ENCODE peak calls at places on chromosome 21, in five cellular contexts. H is IMR-90, Q is neuronal stem cell, T is H9, U is mesendoderm. S is an unnamed sample.

GRCh38 chr21:46065215-46065992 is 32.5 kb upstream of the COL6A2 start:
- DNase-seq in Q (no peak), H (peak; percentile 76), U (peak; percentile 46), T (peak; percentile 30), S (peak; percentile 90)

GRCh38 chr21:32256873-32257620 is 21.8 kb downstream of the MIS18A start:
- DNase-seq in U (peak; percentile 21), T (no peak), Q (no peak), H (peak; percentile 91), S (peak; percentile 93)

GRCh38 chr21:44375281-44375651 is 21.8 kb downstream of the TRPM2 start:
- DNase-seq in H (no peak), T (no peak), U (no peak), Q (no peak), S (no peak)

GRCh38 chr21:22900511-22900910 is 1902.3 kb downstream of the NCAM2 start:
- DNase-seq in U (no peak), T (no peak), Q (no peak), H (peak; percentile 2), S (no peak)

GRCh38 chr21:45534591-45535331 is 7.5 kb downstream of the SLC19A1 start:
- DNase-seq in Q (no peak), H (no peak), T (no peak), U (no peak), S (no peak)

GRCh38 chr21:33078907-33079582 is 9.1 kb downstream of the OLIG1 start:
- DNase-seq in T (no peak), U (peak; percentile 49), Q (no peak), H (peak; percentile 84), S (peak; percentile 46)

GRCh38 chr21:20272791-20273362 is 725.3 kb upstream of the NCAM2 start:
- DNase-seq in H (no peak), T (peak; percentile 27), U (peak; percentile 77), Q (no peak), S (no peak)

GRCh38 chr21:31898898-31899630 is 26.2 kb downstream of the HUNK start:
- DNase-seq in U (no peak), Q (no peak), H (no peak), T (no peak), S (peak; percentile 26)

GRCh38 chr21:33042812-33043211 is 17.1 kb downstream of the OLIG2 start:
- DNase-seq in Q (no peak), H (peak; percentile 97), T (no peak), U (no peak), S (peak; percentile 80)

GRCh38 chr21:42559326-42559725 is 45.7 kb downstream of the SLC37A1 start:
- DNase-seq in U (no peak), H (no peak), Q (no peak), T (no peak), S (no peak)

GRCh38 chr21:43209575-43210453 is 41.0 kb downstream of the CRYAA start:
- DNase-seq in U (no peak), T (peak; percentile 21), H (peak; percentile 81), Q (no peak), S (peak; percentile 94)

GRCh38 chr21:44880762-44881585 is 7.5 kb upstream of the PTTG1IP start:
- DNase-seq in U (no peak), Q (no peak), H (peak; percentile 71), T (no peak), S (peak; percentile 75)

GRCh38 chr21:21084179-21084578 is 86.0 kb downstream of the NCAM2 start:
- DNase-seq in U (no peak), Q (no peak), H (peak; percentile 38), T (no peak), S (peak; percentile 53)

GRCh38 chr21:45366931-45367401 is 38.0 kb upstream of the COL18A1 start:
- DNase-seq in U (peak; percentile 57), H (peak; percentile 98), T (no peak), Q (no peak), S (peak; percentile 98)

GRCh38 chr21:33541105-33541711 is 709 bp downstream of the GART start:
- DNase-seq in T (no peak), Q (no peak), H (peak; percentile 39), U (peak; percentile 52), S (peak; percentile 63)

GRCh38 chr21:14959343-14959742 is 105.5 kb downstream of the NRIP1 start:
- DNase-seq in T (no peak), H (peak; percentile 43), U (no peak), Q (no peak), S (no peak)

GRCh38 chr21:14306143-14306907 is 76.6 kb downstream of the HSPA13 start:
- DNase-seq in Q (no peak), T (no peak), H (peak; percentile 3), U (peak; percentile 31), S (no peak)

GRCh38 chr21:22516230-22516629 is 1518.0 kb downstream of the NCAM2 start:
- DNase-seq in U (no peak), H (no peak), Q (no peak), T (no peak), S (no peak)

GRCh38 chr21:43861716-43862115 is 3.3 kb upstream of the AGPAT3 start:
- DNase-seq in Q (no peak), H (no peak), T (no peak), U (no peak), S (no peak)

GRCh38 chr21:42629856-42630410 is 23.5 kb upstream of the PDE9A start:
- DNase-seq in T (no peak), U (no peak), Q (no peak), H (no peak), S (no peak)

DNA sequence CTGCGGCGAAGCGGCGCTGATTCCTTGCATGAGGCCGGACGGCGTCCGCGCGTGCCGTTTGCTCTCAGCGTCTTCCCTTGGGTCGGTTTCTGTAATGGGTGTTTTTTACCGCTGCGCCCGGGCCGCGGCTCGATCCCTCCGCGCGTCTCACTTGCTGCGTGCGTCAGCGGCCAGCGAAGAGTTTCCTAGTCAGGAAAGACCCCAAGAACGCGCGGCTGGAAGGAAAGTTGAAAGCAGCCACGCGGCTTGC is 159.9 kb downstream of the RUNX1 start:
- DNase-seq in Q (no peak), U (peak; percentile 72), T (peak; percentile 49), H (peak; percentile 74), S (peak; percentile 84)
- H2BK120ac ChIP-seq in Q (no peak overlapping the region), U (no peak overlapping the region), T (no peak overlapping the region), H (peak overlapping the region; percentile 78), S (peak overlapping the region; percentile 96)

GRCh38 chr21:27363719-27364479 is 397.0 kb upstream of the ADAMTS5 start:
- DNase-seq in T (no peak), U (no peak), H (peak; percentile 12), Q (no peak), S (no peak)

GRCh38 chr21:27369962-27370578 is 403.2 kb upstream of the ADAMTS5 start:
- DNase-seq in T (no peak), H (no peak), Q (no peak), U (no peak), S (no peak)

GRCh38 chr21:27365394-27365793 is 398.5 kb upstream of the ADAMTS5 start:
- DNase-seq in U (no peak), H (peak; percentile 76), Q (no peak), T (no peak), S (no peak)

GRCh38 chr21:27369234-27369633 is 402.3 kb upstream of the ADAMTS5 start:
- DNase-seq in U (no peak), T (no peak), H (no peak), Q (no peak), S (no peak)

DNA sequence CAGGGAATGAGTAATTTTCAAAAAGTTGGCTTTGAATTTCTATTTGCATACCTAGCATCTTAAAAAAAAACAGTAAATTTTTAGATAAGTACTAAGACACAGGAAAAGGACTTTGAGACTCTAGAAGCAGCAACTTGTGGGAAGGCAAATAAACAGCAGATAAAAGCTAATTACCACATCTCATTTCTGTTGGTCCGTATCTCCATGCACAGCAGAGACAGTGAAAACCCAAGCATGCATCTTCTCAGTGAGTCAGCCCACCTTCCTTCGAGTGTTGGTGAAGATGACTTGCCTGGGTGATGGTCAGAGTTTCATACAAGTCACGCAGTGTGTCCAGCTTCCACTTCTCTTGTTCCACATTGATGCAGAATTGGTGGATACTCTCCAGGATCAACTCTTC is 400.0 kb upstream of the ADAMTS5 start:
- DNase-seq in H (peak; percentile 26), Q (no peak), T (no peak), U (no peak), S (peak; percentile 41)
- H2BK120ac ChIP-seq in H (peak overlapping the region; percentile 39), Q (no peak overlapping the region), T (no peak overlapping the region), U (no peak overlapping the region), S (no peak overlapping the region)

DNA sequence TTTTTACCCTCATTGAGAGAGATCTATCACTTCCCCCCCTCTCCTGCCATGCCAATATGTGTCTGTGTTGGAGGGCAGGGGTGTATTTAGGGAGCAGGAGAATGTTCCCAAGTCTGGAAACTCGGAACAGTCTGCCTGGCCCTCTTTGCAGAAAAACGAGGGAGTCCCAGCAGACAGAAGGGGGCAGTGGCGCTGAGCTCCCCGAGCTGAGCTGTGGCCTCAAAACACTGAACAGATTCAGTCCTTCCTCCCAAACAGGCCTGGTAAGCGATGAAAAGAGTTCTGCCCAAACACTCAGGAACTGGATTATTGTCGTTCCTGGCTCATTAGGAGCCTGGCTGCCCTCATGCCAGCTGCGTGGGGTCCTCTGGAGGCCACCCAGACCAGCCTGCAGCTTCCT is 981 bp downstream of the CLDN14 start:
- DNase-seq in U (peak; percentile 17), T (peak; percentile 46), H (no peak), Q (no peak), S (no peak)
- H2BK120ac ChIP-seq in U (no peak overlapping the region), T (no peak overlapping the region), H (peak overlapping the region; percentile 73), Q (no peak overlapping the region), S (no peak overlapping the region)

DNA sequence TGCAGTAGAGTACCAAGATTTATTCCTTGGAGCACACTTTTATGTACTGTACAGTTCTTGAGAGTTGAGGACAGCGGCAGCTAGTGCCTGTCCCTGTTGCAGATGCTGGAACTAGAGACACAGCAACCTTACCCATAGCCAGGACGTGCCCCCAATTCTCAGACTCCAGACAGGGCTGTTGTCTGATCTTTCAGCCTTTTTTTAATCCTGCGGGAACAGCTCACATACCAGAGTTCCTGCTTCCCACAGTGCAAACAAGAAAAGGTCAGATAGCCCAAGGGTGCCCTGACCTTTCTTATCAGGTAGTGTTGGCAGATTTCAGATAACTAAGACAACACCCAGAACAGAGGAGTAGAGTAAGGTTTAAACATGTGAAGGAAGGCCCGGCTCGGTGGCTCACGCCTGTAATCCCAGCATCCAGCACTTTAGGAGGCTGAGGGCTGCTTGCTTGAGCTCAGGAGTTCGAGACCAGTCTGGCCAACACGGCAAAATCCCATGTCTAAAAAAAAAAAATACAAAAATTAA is 78.5 kb downstream of the DOP1B start:
- DNase-seq in H (no peak), T (no peak), Q (no peak), U (peak; percentile 83), S (no peak)
- H2BK120ac ChIP-seq in H (no peak overlapping the region), T (no peak overlapping the region), Q (no peak overlapping the region), U (no peak overlapping the region), S (no peak overlapping the region)

DNA sequence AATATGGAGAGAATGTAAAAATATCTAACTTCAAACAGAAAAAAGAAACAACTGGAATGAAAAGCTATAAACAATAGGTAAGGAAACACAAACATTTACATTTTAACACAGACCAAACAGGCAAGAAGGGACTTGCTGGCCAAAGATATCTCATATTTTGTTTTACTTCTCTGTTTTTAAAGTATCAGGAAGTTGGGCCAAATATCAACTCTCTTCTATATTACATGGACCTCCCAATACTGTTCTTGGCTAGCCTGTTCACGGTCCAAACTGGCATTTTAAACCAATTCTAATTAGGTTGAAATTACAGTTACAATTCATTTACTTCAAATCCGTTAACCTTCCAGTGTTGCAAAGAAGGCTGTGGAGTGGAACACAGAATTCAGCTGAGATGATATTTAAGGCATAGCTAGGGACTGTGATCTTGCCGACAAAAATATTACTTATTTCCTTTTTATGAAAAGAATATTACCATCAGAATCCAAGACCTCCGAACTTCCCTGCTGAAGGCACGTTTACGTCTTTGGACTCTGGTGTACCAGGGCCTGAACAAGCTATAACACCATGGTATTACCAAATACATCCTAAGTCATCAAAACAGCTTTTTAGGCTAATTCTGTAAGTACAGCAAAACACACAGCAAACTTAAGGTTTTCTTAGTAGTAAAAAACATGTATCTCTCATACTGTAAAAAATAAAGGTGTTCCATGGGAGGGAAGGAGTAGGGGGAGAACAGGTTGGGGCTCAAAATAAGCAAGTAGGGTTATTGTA is 165.4 kb downstream of the RUNX1 start:
- DNase-seq in U (no peak), H (no peak), Q (no peak), T (no peak), S (no peak)
- H2BK120ac ChIP-seq in U (no peak overlapping the region), H (peak overlapping the region; percentile 44), Q (no peak overlapping the region), T (no peak overlapping the region), S (no peak overlapping the region)